ENCODE peak calls at places on chromosomes 4 and X, in four cellular contexts. I is body of pancreas, S is testis, B is IMR-90. N is an unnamed sample.
A peak's percentile ranks its signal among the peaks of the same experiment; 100 is the strongest.

GRCh38 chrX:9530848-9531274 is 66.0 kb downstream of the TBL1X start:
- DNase-seq in I (peak; percentile 69), S (peak; percentile 88), B (peak; percentile 88), N (peak; percentile 75)

GRCh38 chr4:176436500-176436973 is 116.8 kb downstream of the SPCS3 start:
- DNase-seq in B (peak; percentile 94), I (no peak), S (no peak), N (no peak)

GRCh38 chr4:128461300-128462103 is 173.9 kb upstream of the PGRMC2 start:
- DNase-seq in B (peak; percentile 88), S (peak; percentile 60), I (peak; percentile 49), N (peak; percentile 29)

GRCh38 chrX:10356979-10357378 is 200.2 kb downstream of the CLCN4 start:
- DNase-seq in I (no peak), S (no peak), B (peak; percentile 58), N (no peak)

GRCh38 chr4:7041851-7042696 is 1.1 kb upstream of the TADA2B start:
- DNase-seq in B (peak; percentile 55), I (peak; percentile 50), S (peak; percentile 66), N (peak; percentile 37)

GRCh38 chr4:1191621-1192020 is 19.2 kb upstream of the SPON2 start:
- DNase-seq in B (no peak), S (no peak), I (peak; percentile 29), N (no peak)

GRCh38 chr4:89365375-89366170 is 58.0 kb upstream of the GPRIN3 start:
- DNase-seq in I (no peak), B (no peak), S (no peak), N (no peak)

GRCh38 chr4:74968456-74969164 is 35.7 kb downstream of the PARM1 start:
- DNase-seq in B (no peak), S (no peak), I (no peak), N (no peak)

GRCh38 chr4:41209901-41210300 is 4.4 kb downstream of the APBB2 start:
- DNase-seq in B (no peak), I (no peak), S (no peak), N (no peak)

GRCh38 chrX:40938418-40938817 is 146.8 kb upstream of the USP9X start:
- DNase-seq in S (no peak), I (no peak), B (peak; percentile 46), N (no peak)

GRCh38 chr4:48252313-48252712 is 17.3 kb downstream of the TEC start:
- DNase-seq in S (no peak), I (no peak), B (no peak), N (no peak)

GRCh38 chr4:138919094-138919936 is 96.3 kb upstream of the NOCT start:
- DNase-seq in B (peak; percentile 82), I (peak; percentile 60), S (peak; percentile 56), N (peak; percentile 86)

GRCh38 chrX:99603076-99603814 is 806.8 kb downstream of the PCDH19 start:
- DNase-seq in B (no peak), I (no peak), S (no peak), N (no peak)

GRCh38 chrX:95318882-95319281 is 1365.8 kb upstream of the DIAPH2 start:
- DNase-seq in B (no peak), S (no peak), I (no peak), N (no peak)

GRCh38 chrX:120450163-120450562 is 18.9 kb downstream of the LAMP2 start:
- DNase-seq in B (no peak), S (no peak), I (no peak), N (no peak)

GRCh38 chr4:156377036-156377700 is 423.5 kb upstream of the CTSO start:
- DNase-seq in B (peak; percentile 64), S (no peak), I (no peak), N (no peak)

GRCh38 chr4:137558951-137559350 is 26.7 kb upstream of the PCDH18 start:
- DNase-seq in B (peak; percentile 80), S (no peak), I (no peak), N (no peak)

GRCh38 chrX:38514014-38514854 is 47.1 kb upstream of the TSPAN7 start:
- DNase-seq in I (no peak), S (no peak), B (no peak), N (no peak)

GRCh38 chr4:157012781-157013180 is 41.2 kb upstream of the PDGFC start:
- DNase-seq in S (no peak), B (peak; percentile 79), I (no peak), N (no peak)

GRCh38 chr4:94390804-94391410 is 48.3 kb upstream of the HPGDS start:
- DNase-seq in I (no peak), B (peak; percentile 4), S (peak; percentile 16), N (no peak)

GRCh38 chr4:156560701-156561100 is 410.9 kb downstream of the PDGFC start:
- DNase-seq in B (peak; percentile 52), S (no peak), I (no peak), N (no peak)

GRCh38 chr4:24537025-24537424 is 47.3 kb downstream of the DHX15 start:
- DNase-seq in I (no peak), S (no peak), B (no peak), N (no peak)

GRCh38 chr4:76087007-76087769 is 12.7 kb downstream of the ART3 start:
- DNase-seq in I (peak; percentile 59), B (peak; percentile 61), S (peak; percentile 66), N (no peak)

GRCh38 chrX:17930850-17931249 is 69.8 kb upstream of the RAI2 start:
- DNase-seq in B (no peak), S (no peak), I (no peak), N (no peak)

GRCh38 chr4:6761540-6762243 is 20.8 kb upstream of the KIAA0232 start:
- DNase-seq in S (peak; percentile 83), I (peak; percentile 46), B (no peak), N (no peak)

GRCh38 chr4:147709999-147710398 is 21.9 kb upstream of the ARHGAP10 start:
- DNase-seq in S (no peak), I (no peak), B (peak; percentile 76), N (no peak)

GRCh38 chrX:96843566-96843965 is 40.1 kb upstream of the RPA4 start:
- DNase-seq in I (no peak), S (no peak), B (no peak), N (no peak)

GRCh38 chr4:67587156-67587555 is 28.6 kb downstream of the STAP1 start:
- DNase-seq in B (no peak), I (peak; percentile 21), S (no peak), N (no peak)

GRCh38 chr4:153138736-153139135 is 65.5 kb upstream of the TRIM2 start:
- DNase-seq in S (no peak), I (no peak), B (no peak), N (no peak)

GRCh38 chrX:123909498-123909897 is 49.6 kb downstream of the XIAP start:
- DNase-seq in B (peak; percentile 68), S (no peak), I (no peak), N (no peak)

GRCh38 chr4:11165052-11165451 is 263.6 kb downstream of the HS3ST1 start:
- DNase-seq in I (no peak), B (no peak), S (no peak), N (no peak)

GRCh38 chrX:25599061-25599460 is 539.1 kb upstream of the MAGEB18 start:
- DNase-seq in S (no peak), B (no peak), I (no peak), N (no peak)

GRCh38 chrX:71315917-71316316 is 14.4 kb downstream of the ITGB1BP2 start:
- DNase-seq in B (peak; percentile 87), S (no peak), I (no peak), N (no peak)

GRCh38 chr4:134276476-134276875 is 74.9 kb upstream of the PABPC4L start:
- DNase-seq in I (no peak), B (no peak), S (no peak), N (no peak)

GRCh38 chr4:26206339-26206738 is 114.5 kb upstream of the RBPJ start:
- DNase-seq in S (peak; percentile 62), B (peak; percentile 92), I (peak; percentile 43), N (no peak)

GRCh38 chr4:89284828-89285227 is 22.8 kb downstream of the GPRIN3 start:
- DNase-seq in S (no peak), B (no peak), I (no peak), N (no peak)

DNA sequence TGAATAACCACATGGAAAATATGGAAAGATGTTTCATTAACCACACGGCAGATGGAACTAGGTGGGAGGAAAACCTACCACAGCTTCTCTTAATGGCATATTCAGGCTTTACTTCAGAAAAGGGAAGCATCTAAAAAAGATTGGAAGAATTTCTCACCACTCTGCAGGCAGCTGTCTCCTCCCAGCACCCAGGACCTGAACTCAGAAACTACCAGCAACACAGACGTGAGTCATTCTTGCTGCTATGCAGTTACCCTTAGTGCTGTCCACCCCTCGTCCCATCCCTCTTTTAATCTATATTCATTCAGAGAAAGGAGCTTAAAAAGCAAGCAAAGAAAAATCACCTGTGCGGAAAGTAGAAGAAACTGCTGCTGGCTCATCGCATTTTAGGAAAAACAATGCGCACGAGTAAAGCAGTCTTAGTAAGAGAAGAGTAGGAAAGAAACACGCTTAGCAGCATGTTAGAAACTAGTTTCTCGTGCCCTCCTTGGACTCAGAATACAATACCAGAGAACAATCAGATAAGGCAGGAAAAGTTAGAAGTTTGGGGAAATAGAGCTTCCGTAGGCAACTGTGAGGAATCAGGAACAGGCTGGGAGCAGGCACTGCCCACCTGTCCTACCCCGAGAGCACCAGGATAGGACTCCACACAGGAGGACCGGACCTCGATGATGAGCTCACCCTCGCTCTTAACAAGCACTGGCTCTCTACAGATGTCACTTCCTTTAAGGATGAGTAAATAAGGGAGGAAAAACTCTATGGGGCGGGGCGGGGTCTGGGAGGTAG is 48.1 kb upstream of the ENPP6 start:
- DNase-seq in I (no peak), B (peak; percentile 61), S (no peak), N (no peak)
- TF ChIP-seq POLR2A in I (no peak), B (no peak), S (no peak), N (no peak)

GRCh38 chr4:8197521-8197920 is 1.6 kb upstream of the SH3TC1 start:
- DNase-seq in B (no peak), S (no peak), I (no peak), N (no peak)
- H3K4me1 ChIP-seq in B (peaks cover 14% of the 10 kb centered on the region), S (peaks cover 23% of the 10 kb centered on the region), I (peaks cover 66% of the 10 kb centered on the region), N (no peaks in the 10 kb centered on the region)

GRCh38 chr4:182978152-182978827 is 61.1 kb upstream of the DCTD start:
- DNase-seq in B (peak; percentile 62), S (no peak), I (no peak), N (no peak)

GRCh38 chr4:182971702-182972101 is 54.5 kb upstream of the DCTD start:
- DNase-seq in B (no peak), S (no peak), I (no peak), N (no peak)

GRCh38 chr4:182973421-182974340 is 56.5 kb upstream of the DCTD start:
- DNase-seq in I (no peak), S (no peak), B (peak; percentile 25), N (no peak)

GRCh38 chr4:182975806-182976205 is 58.6 kb upstream of the DCTD start:
- DNase-seq in S (no peak), B (peak; percentile 90), I (no peak), N (no peak)
- TF ChIP-seq POLR2A in S (no peak), B (no peak), I (no peak), N (no peak)

GRCh38 chr4:87066403-87067119 is 131.8 kb downstream of the AFF1 start:
- DNase-seq in I (no peak), B (no peak), S (no peak), N (no peak)
- H3K4me1 ChIP-seq in I (peaks cover 18% of the 10 kb centered on the region), B (no peaks in the 10 kb centered on the region), S (no peaks in the 10 kb centered on the region), N (no peaks in the 10 kb centered on the region)

GRCh38 chrX:114050075-114050796 is 533.6 kb upstream of the HTR2C start:
- DNase-seq in I (no peak), B (no peak), S (no peak), N (no peak)
- TF ChIP-seq POLR2A in I (no peak), B (no peak), S (no peak), N (no peak)

GRCh38 chr4:146310319-146311021 is 96.1 kb downstream of the REELD1 start:
- DNase-seq in B (no peak), S (no peak), I (no peak), N (no peak)

GRCh38 chr4:146311238-146311970 is 97.1 kb downstream of the REELD1 start:
- DNase-seq in I (no peak), B (no peak), S (no peak), N (no peak)

GRCh38 chr4:146308951-146309350 is 94.6 kb downstream of the REELD1 start:
- DNase-seq in S (no peak), B (peak; percentile 21), I (no peak), N (no peak)
- H3K4me1 ChIP-seq in S (no peaks in the 10 kb centered on the region), B (no peaks in the 10 kb centered on the region), I (no peaks in the 10 kb centered on the region), N (no peaks in the 10 kb centered on the region)